ENCODE peak calls at places on chromosomes 11 and 22, in nine cellular contexts. R, K, B, E, V, T, Y, G and Z are unnamed samples.
A peak's percentile ranks its signal among the peaks of the same experiment; 100 is the strongest.

GRCh38 chr11:34916810-34917780 is 677 bp downstream of the PDHX start:
- DNase-seq in K (peak; percentile 10), Y (no peak), B (no peak), T (peak; percentile 30), G (peak; percentile 22), E (no peak), V (no peak), R (no peak), Z (no peak)

GRCh38 chr22:21626735-21627469 is 2.9 kb downstream of the YDJC start:
- DNase-seq in G (no peak), K (no peak), V (no peak), R (no peak), T (no peak), E (no peak), B (no peak), Y (no peak), Z (no peak)

GRCh38 chr11:12140186-12140938 is 30.0 kb downstream of the MICAL2 start:
- DNase-seq in R (no peak), K (no peak), B (no peak), V (no peak), G (no peak), T (peak; percentile 52), E (no peak), Y (no peak), Z (peak; percentile 17)

GRCh38 chr22:45460288-45461109 is 42.2 kb upstream of the FBLN1 start:
- DNase-seq in B (peak; percentile 91), K (no peak), R (no peak), G (no peak), V (no peak), E (no peak), T (peak; percentile 71), Y (peak; percentile 40), Z (no peak)

GRCh38 chr22:29269230-29269604 is 1.1 kb downstream of the EWSR1 start:
- DNase-seq in G (no peak), Y (no peak), E (no peak), K (no peak), R (no peak), T (no peak), V (no peak), B (no peak), Z (no peak)

GRCh38 chr11:36212507-36212906 is 76.7 kb downstream of the COMMD9 start:
- DNase-seq in Y (no peak), K (no peak), G (no peak), T (no peak), B (no peak), R (no peak), V (no peak), E (no peak), Z (no peak)

GRCh38 chr11:115433376-115433775 is 70.8 kb downstream of the CADM1 start:
- DNase-seq in E (no peak), V (no peak), Y (no peak), R (no peak), G (no peak), B (no peak), K (no peak), T (no peak), Z (no peak)

GRCh38 chr11:73194593-73194992 is 23.5 kb upstream of the P2RY2 start:
- DNase-seq in Y (no peak), E (no peak), R (no peak), T (no peak), B (peak; percentile 29), K (no peak), G (peak; percentile 96), V (no peak), Z (peak; percentile 89)

GRCh38 chr11:112410325-112410724 is 149.7 kb upstream of the PLET1 start:
- DNase-seq in T (no peak), E (no peak), R (no peak), V (no peak), K (no peak), G (no peak), B (no peak), Y (no peak), Z (no peak)

GRCh38 chr11:44903518-44903917 is 47.2 kb downstream of the TP53I11 start:
- DNase-seq in E (no peak), Y (no peak), K (no peak), R (no peak), T (no peak), V (no peak), G (no peak), B (no peak), Z (no peak)

GRCh38 chr11:69342588-69343330 is 48.8 kb downstream of the MYEOV start:
- DNase-seq in R (no peak), K (no peak), G (no peak), E (no peak), B (no peak), T (no peak), Y (no peak), V (no peak), Z (no peak)

GRCh38 chr22:43346521-43346929 is 3.4 kb upstream of the SCUBE1 start:
- DNase-seq in K (peak; percentile 7), G (peak; percentile 50), R (peak; percentile 78), E (peak; percentile 45), V (peak; percentile 55), T (no peak), B (peak; percentile 75), Y (peak; percentile 46), Z (peak; percentile 67)

GRCh38 chr22:17114173-17114957 is 6.8 kb downstream of the TMEM121B start:
- DNase-seq in G (no peak), T (no peak), V (no peak), R (no peak), B (peak; percentile 30), E (no peak), Y (no peak), K (no peak), Z (no peak)

GRCh38 chr11:22558638-22559037 is 67.0 kb downstream of the FANCF start:
- DNase-seq in V (no peak), Y (peak; percentile 16), B (no peak), R (no peak), T (peak; percentile 1), K (peak; percentile 54), E (no peak), G (no peak), Z (no peak)

GRCh38 chr11:128324051-128324481 is 263.3 kb downstream of the ETS1 start:
- DNase-seq in V (no peak), K (no peak), G (no peak), B (no peak), Y (no peak), E (no peak), T (no peak), R (no peak), Z (no peak)

GRCh38 chr11:46117842-46118241 is 3.4 kb downstream of the PHF21A start:
- DNase-seq in G (no peak), B (no peak), E (no peak), K (no peak), R (no peak), T (no peak), Y (no peak), V (no peak), Z (no peak)

GRCh38 chr22:35541254-35541748 is 670 bp downstream of the RASD2 start:
- DNase-seq in Y (no peak), E (no peak), B (no peak), G (peak; percentile 18), R (peak; percentile 68), V (no peak), T (no peak), K (no peak), Z (peak; percentile 43)
- H3K4me3 ChIP-seq in Y (no peak overlapping the region), E (no peak overlapping the region), B (peak overlapping the region; percentile 62), G (peak overlapping the region; percentile 71), R (peak overlapping the region; percentile 66), V (no peak overlapping the region), T (peak overlapping the region; percentile 85), K (no peak overlapping the region), Z (peak overlapping the region; percentile 55)

DNA sequence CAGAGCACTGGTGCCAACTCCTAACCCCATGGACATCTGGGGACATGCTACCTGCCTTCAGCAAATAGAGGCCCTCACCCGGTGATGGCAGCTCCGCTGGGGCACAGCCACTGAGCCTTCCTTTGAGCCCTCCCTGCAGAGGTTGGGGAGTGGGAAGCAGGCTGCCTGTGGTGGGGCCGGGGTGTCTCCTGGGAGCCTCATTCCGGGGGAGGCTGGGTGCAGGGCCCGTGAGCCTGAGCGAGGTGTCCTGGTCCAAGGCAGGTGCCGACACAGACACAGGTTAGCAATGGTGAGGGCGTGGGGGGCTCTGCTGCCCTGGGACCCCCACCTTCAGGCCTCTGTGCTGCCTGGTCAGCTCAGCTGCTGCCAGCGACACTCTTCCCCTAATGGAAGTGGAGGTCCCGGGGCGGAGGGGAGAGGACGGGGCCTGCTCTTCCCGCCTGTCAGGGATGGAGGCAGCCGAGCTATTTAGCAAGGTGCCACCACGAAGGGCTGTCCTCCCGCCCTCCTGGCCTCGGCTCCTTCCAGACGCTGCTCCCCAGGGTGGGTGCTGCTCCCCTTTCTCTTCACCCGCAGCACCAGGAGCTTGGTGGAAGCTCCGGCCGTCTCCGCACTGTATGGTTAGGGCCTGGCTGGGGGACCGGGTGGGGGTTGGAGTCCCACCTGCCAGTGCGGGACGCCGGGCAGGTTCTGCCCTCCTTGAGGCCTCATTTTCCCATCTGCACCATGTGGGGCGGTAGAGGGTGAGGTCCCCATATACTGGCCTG is 11.2 kb downstream of the TSPAN4 start:
- DNase-seq in T (no peak), V (no peak), G (no peak), R (no peak), K (no peak), B (no peak), Y (no peak), E (no peak), Z (no peak)
- H3K4me1 ChIP-seq in T (peaks cover 14% of the 10 kb centered on the region), V (peaks cover 11% of the 10 kb centered on the region), G (no peaks in the 10 kb centered on the region), R (peaks cover 46% of the 10 kb centered on the region), K (peaks cover 15% of the 10 kb centered on the region), B (peaks cover 23% of the 10 kb centered on the region), Y (peaks cover 19% of the 10 kb centered on the region), E (no peaks in the 10 kb centered on the region), Z (peaks cover 14% of the 10 kb centered on the region)

GRCh38 chr11:19935507-19935906 is 222.9 kb downstream of the NAV2 start:
- DNase-seq in B (no peak), K (peak; percentile 97), V (no peak), G (peak; percentile 64), Y (no peak), T (peak; percentile 86), E (no peak), R (peak; percentile 88), Z (peak; percentile 62)
- H3K4me3 ChIP-seq in B (no peak overlapping the region), K (no peak overlapping the region), V (no peak overlapping the region), G (no peak overlapping the region), Y (no peak overlapping the region), T (no peak overlapping the region), E (no peak overlapping the region), R (no peak overlapping the region), Z (no peak overlapping the region)

GRCh38 chr11:119624102-119624615 is 104.8 kb downstream of the NECTIN1 start:
- DNase-seq in B (peak; percentile 52), T (no peak), V (no peak), R (peak; percentile 54), K (no peak), G (peak; percentile 17), E (no peak), Y (no peak), Z (no peak)

GRCh38 chr11:119625206-119625988 is 103.6 kb downstream of the NECTIN1 start:
- DNase-seq in R (no peak), K (no peak), G (no peak), V (no peak), T (no peak), B (peak; percentile 39), Y (no peak), E (no peak), Z (no peak)

GRCh38 chr11:119622454-119623143 is 106.4 kb downstream of the NECTIN1 start:
- DNase-seq in V (no peak), R (peak; percentile 37), K (no peak), G (no peak), T (no peak), Y (no peak), B (no peak), E (no peak), Z (no peak)

GRCh38 chr11:119626197-119626909 is 102.6 kb downstream of the NECTIN1 start:
- DNase-seq in B (no peak), E (no peak), T (no peak), G (no peak), R (no peak), V (no peak), K (no peak), Y (no peak), Z (no peak)

GRCh38 chr11:119623682-119624081 is 105.3 kb downstream of the NECTIN1 start:
- DNase-seq in R (no peak), G (no peak), E (no peak), V (no peak), K (no peak), B (no peak), T (no peak), Y (no peak), Z (no peak)
- H3K4me1 ChIP-seq in R (peaks cover 35% of the 10 kb centered on the region), G (no peaks in the 10 kb centered on the region), E (no peaks in the 10 kb centered on the region), V (no peaks in the 10 kb centered on the region), K (peaks cover 4% of the 10 kb centered on the region), B (no peaks in the 10 kb centered on the region), T (no peaks in the 10 kb centered on the region), Y (no peaks in the 10 kb centered on the region), Z (no peaks in the 10 kb centered on the region)